ENCODE peak calls at places on chromosome 6, in six cellular contexts. One of them, this sample, is unnamed.

GRCh38 chr6:109093732-109094131 is 914 bp downstream of the SESN1 start:
- DNase-seq in HepG2: no peak
- DNase-seq in neural progenitor cell: peak
- DNase-seq in endothelial cell of umbilical vein: peak
- DNase-seq in brain microvascular endothelial cell: no peak
- DNase-seq in GM23338: no peak
- DNase-seq in this sample: no peak

GRCh38 chr6:21999012-21999528 is 297.8 kb downstream of the PRL start:
- DNase-seq in endothelial cell of umbilical vein: peak
- DNase-seq in neural progenitor cell: no peak
- DNase-seq in HepG2: no peak
- DNase-seq in brain microvascular endothelial cell: peak
- DNase-seq in GM23338: no peak
- DNase-seq in this sample: no peak

GRCh38 chr6:149717588-149718458 is at the start of gene LATS1:
- DNase-seq in endothelial cell of umbilical vein: peak
- DNase-seq in GM23338: peak
- DNase-seq in brain microvascular endothelial cell: peak
- DNase-seq in HepG2: peak
- DNase-seq in neural progenitor cell: peak
- DNase-seq in this sample: peak

GRCh38 chr6:81636930-81637568 is 115.4 kb downstream of the TENT5A start:
- DNase-seq in endothelial cell of umbilical vein: no peak
- DNase-seq in brain microvascular endothelial cell: no peak
- DNase-seq in neural progenitor cell: no peak
- DNase-seq in HepG2: peak
- DNase-seq in GM23338: no peak
- DNase-seq in this sample: no peak

GRCh38 chr6:144149558-144149893 is 791 bp upstream of the STX11 start:
- DNase-seq in neural progenitor cell: peak
- DNase-seq in GM23338: no peak
- DNase-seq in brain microvascular endothelial cell: no peak
- DNase-seq in endothelial cell of umbilical vein: no peak
- DNase-seq in HepG2: no peak
- DNase-seq in this sample: no peak

GRCh38 chr6:3350252-3350826 is 91.6 kb downstream of the PSMG4 start:
- DNase-seq in endothelial cell of umbilical vein: no peak
- DNase-seq in HepG2: no peak
- DNase-seq in neural progenitor cell: no peak
- DNase-seq in GM23338: no peak
- DNase-seq in brain microvascular endothelial cell: no peak
- DNase-seq in this sample: no peak

GRCh38 chr6:151388997-151389639 is 2.2 kb downstream of the ZBTB2 start:
- DNase-seq in GM23338: no peak
- DNase-seq in HepG2: no peak
- DNase-seq in neural progenitor cell: no peak
- DNase-seq in brain microvascular endothelial cell: no peak
- DNase-seq in endothelial cell of umbilical vein: no peak
- DNase-seq in this sample: no peak

GRCh38 chr6:118579786-118580185 is 31.7 kb downstream of the PLN start:
- DNase-seq in brain microvascular endothelial cell: no peak
- DNase-seq in neural progenitor cell: no peak
- DNase-seq in GM23338: no peak
- DNase-seq in endothelial cell of umbilical vein: no peak
- DNase-seq in HepG2: no peak
- DNase-seq in this sample: no peak

GRCh38 chr6:14665827-14666724 is 548.5 kb downstream of the CD83 start:
- DNase-seq in HepG2: no peak
- DNase-seq in brain microvascular endothelial cell: peak
- DNase-seq in endothelial cell of umbilical vein: no peak
- DNase-seq in neural progenitor cell: no peak
- DNase-seq in GM23338: no peak
- DNase-seq in this sample: no peak

GRCh38 chr6:26197736-26198625 is 110.8 kb downstream of the HFE start:
- DNase-seq in GM23338: peak
- DNase-seq in neural progenitor cell: peak
- DNase-seq in HepG2: peak
- DNase-seq in endothelial cell of umbilical vein: peak
- DNase-seq in brain microvascular endothelial cell: no peak
- DNase-seq in this sample: no peak

GRCh38 chr6:50030350-50030749 is 8.6 kb upstream of the DEFB110 start:
- DNase-seq in endothelial cell of umbilical vein: no peak
- DNase-seq in HepG2: no peak
- DNase-seq in brain microvascular endothelial cell: no peak
- DNase-seq in neural progenitor cell: no peak
- DNase-seq in GM23338: peak
- DNase-seq in this sample: no peak

GRCh38 chr6:154921482-154921881 is 73.6 kb upstream of the TIAM2 start:
- DNase-seq in HepG2: no peak
- DNase-seq in brain microvascular endothelial cell: no peak
- DNase-seq in neural progenitor cell: no peak
- DNase-seq in GM23338: no peak
- DNase-seq in endothelial cell of umbilical vein: peak
- DNase-seq in this sample: no peak

GRCh38 chr6:150334790-150335783 is 33.7 kb upstream of the IYD start:
- DNase-seq in endothelial cell of umbilical vein: peak
- DNase-seq in neural progenitor cell: peak
- DNase-seq in brain microvascular endothelial cell: peak
- DNase-seq in GM23338: peak
- DNase-seq in HepG2: peak
- DNase-seq in this sample: no peak

GRCh38 chr6:5956939-5957338 is 49.8 kb downstream of the NRN1 start:
- DNase-seq in endothelial cell of umbilical vein: no peak
- DNase-seq in brain microvascular endothelial cell: no peak
- DNase-seq in HepG2: no peak
- DNase-seq in GM23338: peak
- DNase-seq in neural progenitor cell: no peak
- DNase-seq in this sample: no peak

GRCh38 chr6:137416376-137417109 is 77.7 kb downstream of the OLIG3 start:
- DNase-seq in neural progenitor cell: no peak
- DNase-seq in endothelial cell of umbilical vein: no peak
- DNase-seq in GM23338: peak
- DNase-seq in HepG2: no peak
- DNase-seq in brain microvascular endothelial cell: peak
- DNase-seq in this sample: no peak

GRCh38 chr6:26521485-26522391 is 16.4 kb upstream of the HMGN4 start:
- DNase-seq in neural progenitor cell: peak
- DNase-seq in brain microvascular endothelial cell: peak
- DNase-seq in GM23338: peak
- DNase-seq in HepG2: no peak
- DNase-seq in endothelial cell of umbilical vein: peak
- DNase-seq in this sample: peak

GRCh38 chr6:152701081-152701862 is 3.6 kb downstream of the MYCT1 start:
- DNase-seq in brain microvascular endothelial cell: peak
- DNase-seq in neural progenitor cell: no peak
- DNase-seq in GM23338: peak
- DNase-seq in HepG2: no peak
- DNase-seq in endothelial cell of umbilical vein: peak
- DNase-seq in this sample: no peak

GRCh38 chr6:96787846-96788580 is 49.3 kb downstream of the GPR63 start:
- DNase-seq in neural progenitor cell: no peak
- DNase-seq in brain microvascular endothelial cell: no peak
- DNase-seq in GM23338: peak
- DNase-seq in endothelial cell of umbilical vein: no peak
- DNase-seq in HepG2: no peak
- DNase-seq in this sample: no peak

GRCh38 chr6:88360203-88360797 is 194.2 kb upstream of the CNR1 start:
- DNase-seq in GM23338: no peak
- DNase-seq in brain microvascular endothelial cell: peak
- DNase-seq in endothelial cell of umbilical vein: no peak
- DNase-seq in HepG2: peak
- DNase-seq in neural progenitor cell: no peak
- DNase-seq in this sample: no peak

GRCh38 chr6:43269273-43270007 is 26.2 kb downstream of the TTBK1 start:
- DNase-seq in endothelial cell of umbilical vein: no peak
- DNase-seq in neural progenitor cell: peak
- DNase-seq in GM23338: peak
- DNase-seq in HepG2: no peak
- DNase-seq in brain microvascular endothelial cell: no peak
- DNase-seq in this sample: no peak

GRCh38 chr6:21213492-21213891 is 380.1 kb upstream of the SOX4 start:
- DNase-seq in neural progenitor cell: no peak
- DNase-seq in HepG2: no peak
- DNase-seq in brain microvascular endothelial cell: no peak
- DNase-seq in GM23338: no peak
- DNase-seq in endothelial cell of umbilical vein: no peak
- DNase-seq in this sample: no peak

GRCh38 chr6:148179786-148180185 is 162.9 kb upstream of the SASH1 start:
- DNase-seq in HepG2: no peak
- DNase-seq in GM23338: peak
- DNase-seq in endothelial cell of umbilical vein: peak
- DNase-seq in neural progenitor cell: peak
- DNase-seq in brain microvascular endothelial cell: peak
- DNase-seq in this sample: no peak

GRCh38 chr6:134074151-134074712 is 21.8 kb upstream of the SLC2A12 start:
- DNase-seq in neural progenitor cell: peak
- DNase-seq in brain microvascular endothelial cell: no peak
- DNase-seq in HepG2: peak
- DNase-seq in endothelial cell of umbilical vein: peak
- DNase-seq in GM23338: peak
- DNase-seq in this sample: no peak

GRCh38 chr6:26305097-26305841 is 59.7 kb upstream of the BTN3A2 start:
- DNase-seq in HepG2: peak
- DNase-seq in neural progenitor cell: peak
- DNase-seq in endothelial cell of umbilical vein: peak
- DNase-seq in GM23338: peak
- DNase-seq in brain microvascular endothelial cell: peak
- DNase-seq in this sample: peak

GRCh38 chr6:167268683-167269280 is 22.3 kb upstream of the UNC93A start:
- DNase-seq in neural progenitor cell: no peak
- DNase-seq in GM23338: no peak
- DNase-seq in endothelial cell of umbilical vein: no peak
- DNase-seq in HepG2: peak
- DNase-seq in brain microvascular endothelial cell: no peak
- DNase-seq in this sample: no peak

GRCh38 chr6:14144678-14145113 is 27.1 kb downstream of the CD83 start:
- DNase-seq in endothelial cell of umbilical vein: peak
- DNase-seq in HepG2: peak
- DNase-seq in GM23338: peak
- DNase-seq in brain microvascular endothelial cell: peak
- DNase-seq in neural progenitor cell: peak
- DNase-seq in this sample: peak

GRCh38 chr6:5076931-5077330 is 8.2 kb upstream of the PPP1R3G start:
- DNase-seq in endothelial cell of umbilical vein: no peak
- DNase-seq in brain microvascular endothelial cell: no peak
- DNase-seq in neural progenitor cell: no peak
- DNase-seq in HepG2: no peak
- DNase-seq in GM23338: no peak
- DNase-seq in this sample: no peak

GRCh38 chr6:72522735-72523141 is 99.1 kb upstream of the KCNQ5 start:
- DNase-seq in neural progenitor cell: peak
- DNase-seq in brain microvascular endothelial cell: no peak
- DNase-seq in endothelial cell of umbilical vein: no peak
- DNase-seq in HepG2: peak
- DNase-seq in GM23338: peak
- DNase-seq in this sample: no peak

GRCh38 chr6:75151013-75151412 is 54.8 kb downstream of the COL12A1 start:
- DNase-seq in HepG2: no peak
- DNase-seq in endothelial cell of umbilical vein: no peak
- DNase-seq in brain microvascular endothelial cell: no peak
- DNase-seq in GM23338: no peak
- DNase-seq in neural progenitor cell: no peak
- DNase-seq in this sample: no peak

GRCh38 chr6:40340196-40340595 is 247.0 kb downstream of the LRFN2 start:
- DNase-seq in neural progenitor cell: no peak
- DNase-seq in HepG2: no peak
- DNase-seq in endothelial cell of umbilical vein: no peak
- DNase-seq in brain microvascular endothelial cell: no peak
- DNase-seq in GM23338: no peak
- DNase-seq in this sample: no peak

GRCh38 chr6:67815623-67816022 is 819.5 kb upstream of the ADGRB3 start:
- DNase-seq in GM23338: no peak
- DNase-seq in endothelial cell of umbilical vein: no peak
- DNase-seq in neural progenitor cell: no peak
- DNase-seq in brain microvascular endothelial cell: no peak
- DNase-seq in HepG2: no peak
- DNase-seq in this sample: no peak

GRCh38 chr6:124869412-124869811 is 92.8 kb upstream of the RNF217 start:
- DNase-seq in GM23338: no peak
- DNase-seq in HepG2: no peak
- DNase-seq in endothelial cell of umbilical vein: no peak
- DNase-seq in brain microvascular endothelial cell: no peak
- DNase-seq in neural progenitor cell: no peak
- DNase-seq in this sample: no peak

GRCh38 chr6:169157474-169158181 is 96.0 kb downstream of the THBS2 start:
- DNase-seq in endothelial cell of umbilical vein: no peak
- DNase-seq in brain microvascular endothelial cell: no peak
- DNase-seq in GM23338: no peak
- DNase-seq in HepG2: no peak
- DNase-seq in neural progenitor cell: no peak
- DNase-seq in this sample: no peak
- H3K27ac ChIP-seq in endothelial cell of umbilical vein: no peak
- H3K27ac ChIP-seq in brain microvascular endothelial cell: no peak
- H3K27ac ChIP-seq in GM23338: no peak
- H3K27ac ChIP-seq in HepG2: no peak
- H3K27ac ChIP-seq in neural progenitor cell: no peak
- H3K27ac ChIP-seq in this sample: no peak

GRCh38 chr6:122803056-122803695 is 14.1 kb downstream of the SMPDL3A start:
- DNase-seq in endothelial cell of umbilical vein: no peak
- DNase-seq in neural progenitor cell: no peak
- DNase-seq in brain microvascular endothelial cell: peak
- DNase-seq in HepG2: no peak
- DNase-seq in GM23338: no peak
- DNase-seq in this sample: no peak
- H3K27ac ChIP-seq in endothelial cell of umbilical vein: no peak
- H3K27ac ChIP-seq in neural progenitor cell: no peak
- H3K27ac ChIP-seq in brain microvascular endothelial cell: no peak
- H3K27ac ChIP-seq in HepG2: no peak
- H3K27ac ChIP-seq in GM23338: no peak
- H3K27ac ChIP-seq in this sample: no peak

GRCh38 chr6:34300332-34300751 is 51.5 kb upstream of the SMIM29 start:
- DNase-seq in GM23338: no peak
- DNase-seq in HepG2: no peak
- DNase-seq in neural progenitor cell: no peak
- DNase-seq in endothelial cell of umbilical vein: no peak
- DNase-seq in brain microvascular endothelial cell: no peak
- DNase-seq in this sample: no peak
- H3K27ac ChIP-seq in GM23338: peak
- H3K27ac ChIP-seq in HepG2: no peak
- H3K27ac ChIP-seq in neural progenitor cell: no peak
- H3K27ac ChIP-seq in endothelial cell of umbilical vein: no peak
- H3K27ac ChIP-seq in brain microvascular endothelial cell: no peak
- H3K27ac ChIP-seq in this sample: peak

DNA sequence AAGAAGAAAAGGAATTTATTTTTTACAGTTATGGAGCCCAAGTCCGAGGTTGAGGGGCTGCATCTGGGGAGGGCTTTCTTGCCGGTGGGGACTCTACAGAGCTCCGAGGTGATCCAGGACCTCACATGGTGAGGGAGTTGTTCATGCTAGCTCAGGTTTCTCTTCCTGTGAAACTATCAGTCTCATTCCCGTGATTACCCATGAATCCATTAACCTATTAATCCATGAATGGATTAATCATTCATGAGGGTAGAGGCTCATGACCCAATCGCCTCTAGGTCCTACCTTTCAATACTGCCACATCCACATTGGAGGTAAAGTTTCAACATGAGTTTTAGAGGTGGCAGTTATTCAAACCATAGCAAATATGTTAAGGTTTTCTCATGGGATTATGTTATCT is 3.8 kb downstream of the DSE start:
- DNase-seq in GM23338: no peak
- DNase-seq in HepG2: no peak
- DNase-seq in neural progenitor cell: no peak
- DNase-seq in brain microvascular endothelial cell: no peak
- DNase-seq in endothelial cell of umbilical vein: no peak
- DNase-seq in this sample: no peak
- H3K27ac ChIP-seq in GM23338: no peak
- H3K27ac ChIP-seq in HepG2: no peak
- H3K27ac ChIP-seq in neural progenitor cell: no peak
- H3K27ac ChIP-seq in brain microvascular endothelial cell: no peak
- H3K27ac ChIP-seq in endothelial cell of umbilical vein: no peak
- H3K27ac ChIP-seq in this sample: no peak

GRCh38 chr6:136050475-136050874 is 199.0 kb downstream of the PDE7B start:
- DNase-seq in neural progenitor cell: no peak
- DNase-seq in HepG2: no peak
- DNase-seq in brain microvascular endothelial cell: no peak
- DNase-seq in endothelial cell of umbilical vein: peak
- DNase-seq in GM23338: no peak
- DNase-seq in this sample: no peak
- H3K27ac ChIP-seq in neural progenitor cell: no peak
- H3K27ac ChIP-seq in HepG2: no peak
- H3K27ac ChIP-seq in brain microvascular endothelial cell: peak
- H3K27ac ChIP-seq in endothelial cell of umbilical vein: peak
- H3K27ac ChIP-seq in GM23338: no peak
- H3K27ac ChIP-seq in this sample: peak